ENCODE peak calls at places on chromosome 10, in seven cellular contexts. One of them, this sample, is unnamed. For H3K36me3, the result is how much of the 10 kb centered on the place peaks cover.

GRCh38 chr10:24706479-24707118 is 17.1 kb downstream of the ARHGAP21 start:
- DNase-seq in transverse colon: peak
- DNase-seq in ovary: no peak
- DNase-seq in sigmoid colon: no peak
- DNase-seq in upper lobe of left lung: no peak
- DNase-seq in tibial nerve: no peak
- DNase-seq in K562: peak
- DNase-seq in this sample: no peak

GRCh38 chr10:21518629-21519321 is 6.7 kb downstream of the SKIDA1 start:
- DNase-seq in transverse colon: no peak
- DNase-seq in ovary: peak
- DNase-seq in sigmoid colon: no peak
- DNase-seq in upper lobe of left lung: no peak
- DNase-seq in tibial nerve: no peak
- DNase-seq in K562: no peak
- DNase-seq in this sample: no peak

GRCh38 chr10:1465421-1465902 is 271.9 kb downstream of the ADARB2 start:
- DNase-seq in transverse colon: no peak
- DNase-seq in ovary: no peak
- DNase-seq in sigmoid colon: no peak
- DNase-seq in upper lobe of left lung: no peak
- DNase-seq in tibial nerve: no peak
- DNase-seq in K562: no peak
- DNase-seq in this sample: no peak

GRCh38 chr10:20492447-20492846 is 404.7 kb downstream of the NEBL start:
- DNase-seq in transverse colon: no peak
- DNase-seq in ovary: no peak
- DNase-seq in sigmoid colon: no peak
- DNase-seq in upper lobe of left lung: no peak
- DNase-seq in tibial nerve: no peak
- DNase-seq in K562: no peak
- DNase-seq in this sample: no peak

GRCh38 chr10:100896876-100897461 is 15.8 kb upstream of the SLF2 start:
- DNase-seq in transverse colon: no peak
- DNase-seq in ovary: no peak
- DNase-seq in sigmoid colon: no peak
- DNase-seq in upper lobe of left lung: no peak
- DNase-seq in tibial nerve: no peak
- DNase-seq in K562: no peak
- DNase-seq in this sample: no peak

GRCh38 chr10:96512524-96512991 is 1.2 kb downstream of the TLL2 start:
- DNase-seq in transverse colon: peak
- DNase-seq in ovary: peak
- DNase-seq in sigmoid colon: no peak
- DNase-seq in upper lobe of left lung: peak
- DNase-seq in tibial nerve: no peak
- DNase-seq in K562: no peak
- DNase-seq in this sample: no peak

GRCh38 chr10:519716-520401 is 169.6 kb downstream of the DIP2C start:
- DNase-seq in transverse colon: no peak
- DNase-seq in ovary: no peak
- DNase-seq in sigmoid colon: peak
- DNase-seq in upper lobe of left lung: no peak
- DNase-seq in tibial nerve: no peak
- DNase-seq in K562: no peak
- DNase-seq in this sample: no peak

GRCh38 chr10:5563237-5563961 is 38.6 kb downstream of the CALML3 start:
- DNase-seq in transverse colon: peak
- DNase-seq in ovary: peak
- DNase-seq in sigmoid colon: peak
- DNase-seq in upper lobe of left lung: no peak
- DNase-seq in tibial nerve: no peak
- DNase-seq in K562: no peak
- DNase-seq in this sample: peak

GRCh38 chr10:128268015-128268722 is 141.9 kb upstream of the MKI67 start:
- DNase-seq in transverse colon: no peak
- DNase-seq in ovary: no peak
- DNase-seq in sigmoid colon: no peak
- DNase-seq in upper lobe of left lung: no peak
- DNase-seq in tibial nerve: peak
- DNase-seq in K562: peak
- DNase-seq in this sample: no peak

GRCh38 chr10:121822724-121823123 is 105.1 kb downstream of the ATE1 start:
- DNase-seq in transverse colon: no peak
- DNase-seq in ovary: no peak
- DNase-seq in sigmoid colon: no peak
- DNase-seq in upper lobe of left lung: no peak
- DNase-seq in tibial nerve: no peak
- DNase-seq in K562: no peak
- DNase-seq in this sample: no peak

GRCh38 chr10:113585949-113586348 is 33.1 kb downstream of the HABP2 start:
- DNase-seq in transverse colon: no peak
- DNase-seq in ovary: no peak
- DNase-seq in sigmoid colon: no peak
- DNase-seq in upper lobe of left lung: no peak
- DNase-seq in tibial nerve: no peak
- DNase-seq in K562: peak
- DNase-seq in this sample: no peak

GRCh38 chr10:113589225-113589770 is 36.4 kb downstream of the HABP2 start:
- DNase-seq in transverse colon: no peak
- DNase-seq in ovary: no peak
- DNase-seq in sigmoid colon: no peak
- DNase-seq in upper lobe of left lung: peak
- DNase-seq in tibial nerve: no peak
- DNase-seq in K562: no peak
- DNase-seq in this sample: no peak

GRCh38 chr10:113581092-113581491 is 28.2 kb downstream of the HABP2 start:
- DNase-seq in transverse colon: no peak
- DNase-seq in ovary: no peak
- DNase-seq in sigmoid colon: no peak
- DNase-seq in upper lobe of left lung: no peak
- DNase-seq in tibial nerve: no peak
- DNase-seq in K562: no peak
- DNase-seq in this sample: no peak

GRCh38 chr10:113578766-113579165 is 25.9 kb downstream of the HABP2 start:
- DNase-seq in transverse colon: no peak
- DNase-seq in ovary: no peak
- DNase-seq in sigmoid colon: no peak
- DNase-seq in upper lobe of left lung: no peak
- DNase-seq in tibial nerve: no peak
- DNase-seq in K562: no peak
- DNase-seq in this sample: no peak

GRCh38 chr10:113583561-113583960 is 30.7 kb downstream of the HABP2 start:
- DNase-seq in transverse colon: no peak
- DNase-seq in ovary: no peak
- DNase-seq in sigmoid colon: no peak
- DNase-seq in upper lobe of left lung: no peak
- DNase-seq in tibial nerve: no peak
- DNase-seq in K562: no peak
- DNase-seq in this sample: no peak
- TF ChIP-seq POLR2A in transverse colon: no peak
- TF ChIP-seq POLR2A in ovary: no peak
- TF ChIP-seq POLR2A in sigmoid colon: no peak
- TF ChIP-seq POLR2A in upper lobe of left lung: no peak
- TF ChIP-seq POLR2A in tibial nerve: no peak
- TF ChIP-seq POLR2A in K562: no peak
- TF ChIP-seq POLR2A in this sample: no peak

GRCh38 chr10:132967540-132967939 is 25.2 kb upstream of the CFAP46 start:
- DNase-seq in transverse colon: peak
- DNase-seq in ovary: no peak
- DNase-seq in sigmoid colon: peak
- DNase-seq in upper lobe of left lung: peak
- DNase-seq in tibial nerve: no peak
- DNase-seq in K562: no peak
- DNase-seq in this sample: no peak
- TF ChIP-seq EP300 in transverse colon: no peak
- TF ChIP-seq EP300 in ovary: no peak
- TF ChIP-seq EP300 in sigmoid colon: no peak
- TF ChIP-seq EP300 in upper lobe of left lung: peak
- TF ChIP-seq EP300 in tibial nerve: no peak
- TF ChIP-seq EP300 in K562: no peak
- TF ChIP-seq EP300 in this sample: no peak

DNA sequence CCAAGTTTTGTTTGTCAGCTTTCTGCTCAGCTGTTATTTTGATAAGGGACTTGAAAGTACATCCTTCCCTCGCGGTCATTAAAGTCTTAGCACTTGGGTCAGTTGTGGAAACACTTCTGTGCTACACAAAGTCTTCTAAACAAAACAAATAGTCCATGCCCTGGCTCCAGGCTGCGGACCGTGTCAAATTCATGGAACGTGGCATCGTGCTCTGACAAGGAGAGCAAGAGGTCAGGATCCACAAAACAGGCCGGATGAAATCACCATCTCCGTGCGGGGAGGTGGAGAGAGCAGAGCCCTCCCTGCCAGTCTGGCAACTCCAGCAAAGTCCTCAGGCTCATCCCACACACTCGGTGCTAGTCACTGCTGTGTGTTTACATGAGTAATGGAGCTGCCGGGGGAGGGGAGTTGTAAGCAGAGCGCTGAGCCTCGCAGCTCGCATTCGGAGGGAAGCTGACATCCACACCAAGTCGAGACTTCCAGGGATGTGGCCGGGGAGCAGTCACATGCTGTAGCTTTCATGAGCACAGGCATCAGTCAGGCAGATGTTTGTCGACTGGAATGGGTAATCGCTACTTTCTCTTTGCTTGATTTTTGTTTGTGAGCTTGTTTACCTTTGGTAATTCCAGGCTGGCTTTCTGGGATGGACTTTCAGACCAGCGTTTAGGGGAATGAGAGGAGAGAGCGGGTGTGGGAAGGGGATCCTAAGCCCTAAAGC is 147.6 kb downstream of the ARID5B start:
- DNase-seq in transverse colon: peak
- DNase-seq in ovary: peak
- DNase-seq in sigmoid colon: peak
- DNase-seq in upper lobe of left lung: no peak
- DNase-seq in tibial nerve: peak
- DNase-seq in K562: peak
- DNase-seq in this sample: peak
- H3K36me3 ChIP-seq in transverse colon: under half
- H3K36me3 ChIP-seq in ovary: under half
- H3K36me3 ChIP-seq in sigmoid colon: under half
- H3K36me3 ChIP-seq in upper lobe of left lung: under half
- H3K36me3 ChIP-seq in tibial nerve: under half
- H3K36me3 ChIP-seq in K562: under half
- H3K36me3 ChIP-seq in this sample: under half

GRCh38 chr10:101903827-101904520 is 60.4 kb upstream of the KCNIP2 start:
- DNase-seq in transverse colon: peak
- DNase-seq in ovary: no peak
- DNase-seq in sigmoid colon: no peak
- DNase-seq in upper lobe of left lung: peak
- DNase-seq in tibial nerve: no peak
- DNase-seq in K562: no peak
- DNase-seq in this sample: no peak
- TF ChIP-seq POLR2A in transverse colon: no peak
- TF ChIP-seq POLR2A in ovary: no peak
- TF ChIP-seq POLR2A in sigmoid colon: no peak
- TF ChIP-seq POLR2A in upper lobe of left lung: no peak
- TF ChIP-seq POLR2A in tibial nerve: no peak
- TF ChIP-seq POLR2A in K562: no peak
- TF ChIP-seq POLR2A in this sample: no peak

GRCh38 chr10:36191009-36191408 is 548.9 kb upstream of the FZD8 start:
- DNase-seq in transverse colon: no peak
- DNase-seq in ovary: no peak
- DNase-seq in sigmoid colon: no peak
- DNase-seq in upper lobe of left lung: no peak
- DNase-seq in tibial nerve: no peak
- DNase-seq in K562: no peak
- DNase-seq in this sample: no peak

GRCh38 chr10:36188054-36188453 is 546.0 kb upstream of the FZD8 start:
- DNase-seq in transverse colon: no peak
- DNase-seq in ovary: no peak
- DNase-seq in sigmoid colon: no peak
- DNase-seq in upper lobe of left lung: no peak
- DNase-seq in tibial nerve: no peak
- DNase-seq in K562: no peak
- DNase-seq in this sample: no peak

GRCh38 chr10:36185096-36185495 is 543.0 kb upstream of the FZD8 start:
- DNase-seq in transverse colon: no peak
- DNase-seq in ovary: no peak
- DNase-seq in sigmoid colon: no peak
- DNase-seq in upper lobe of left lung: peak
- DNase-seq in tibial nerve: no peak
- DNase-seq in K562: no peak
- DNase-seq in this sample: no peak

GRCh38 chr10:36188461-36188860 is 546.4 kb upstream of the FZD8 start:
- DNase-seq in transverse colon: no peak
- DNase-seq in ovary: no peak
- DNase-seq in sigmoid colon: no peak
- DNase-seq in upper lobe of left lung: no peak
- DNase-seq in tibial nerve: no peak
- DNase-seq in K562: no peak
- DNase-seq in this sample: no peak

DNA sequence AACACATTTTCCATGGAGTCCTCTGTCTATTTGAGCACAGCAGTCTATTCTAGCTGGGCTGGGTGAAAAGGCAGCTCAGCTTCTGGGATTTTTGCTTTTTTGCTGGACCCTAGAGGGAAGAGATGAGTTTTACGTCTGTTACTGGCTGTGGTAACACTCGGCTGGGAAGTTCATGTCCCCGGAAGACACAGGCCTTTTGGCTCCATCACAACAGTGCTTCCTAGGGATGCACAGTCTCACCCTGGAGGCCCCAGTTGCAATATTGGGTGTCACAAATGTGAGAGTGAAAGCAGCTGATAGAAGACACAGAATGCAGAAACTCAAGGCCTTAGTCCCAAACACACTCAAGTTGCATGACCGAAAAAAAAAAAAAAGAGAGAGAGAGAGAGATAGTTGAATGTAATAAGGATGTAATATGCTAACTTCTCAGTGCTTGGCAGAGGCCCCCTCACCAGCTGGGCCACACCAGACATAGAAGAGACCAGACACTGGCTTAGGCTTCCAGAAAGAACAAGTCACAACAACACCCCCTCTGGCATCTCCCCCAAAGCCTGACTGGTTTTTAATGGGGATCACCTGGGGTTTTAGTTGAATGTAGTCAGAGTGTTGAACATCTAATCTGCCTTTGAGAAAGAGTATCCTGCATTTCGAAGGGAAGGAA is 545.4 kb upstream of the FZD8 start:
- DNase-seq in transverse colon: no peak
- DNase-seq in ovary: no peak
- DNase-seq in sigmoid colon: peak
- DNase-seq in upper lobe of left lung: no peak
- DNase-seq in tibial nerve: no peak
- DNase-seq in K562: no peak
- DNase-seq in this sample: no peak
- TF ChIP-seq EP300 in transverse colon: no peak
- TF ChIP-seq EP300 in ovary: no peak
- TF ChIP-seq EP300 in sigmoid colon: no peak
- TF ChIP-seq EP300 in upper lobe of left lung: no peak
- TF ChIP-seq EP300 in tibial nerve: no peak
- TF ChIP-seq EP300 in K562: no peak
- TF ChIP-seq EP300 in this sample: no peak